ENCODE peak calls at places on chromosomes 11 and 22, in six cellular contexts. F is left ventricle myocardium inferior, J is choroid plexus epithelial cell, Z is MM.1S, D is A673, W is AG04449. X is an unnamed sample.

GRCh38 chr11:122789916-122790315 is 48.4 kb upstream of the CRTAM start:
- DNase-seq in D (no peak), J (no peak), Z (no peak), F (no peak), W (no peak), X (no peak)

GRCh38 chr22:43745783-43746356 is 66.2 kb downstream of the EFCAB6 start:
- DNase-seq in J (no peak), D (peak), Z (no peak), W (no peak), F (no peak), X (no peak)

GRCh38 chr11:57460017-57460755 is at the start of gene RTN4RL2:
- DNase-seq in Z (no peak), F (peak), W (no peak), J (peak), D (peak), X (no peak)

GRCh38 chr22:30425616-30426394 is at the start of gene MTFP1:
- DNase-seq in Z (peak), W (no peak), D (peak), F (peak), J (peak), X (no peak)

GRCh38 chr22:42462016-42462415 is 29.8 kb upstream of the NFAM1 start:
- DNase-seq in D (no peak), F (no peak), J (no peak), W (no peak), Z (no peak), X (no peak)

GRCh38 chr11:28835790-28836189 is 727.6 kb downstream of the METTL15 start:
- DNase-seq in D (peak), J (peak), Z (no peak), W (no peak), F (no peak), X (no peak)

GRCh38 chr11:96241351-96241841 is 101.6 kb downstream of the MAML2 start:
- DNase-seq in D (peak), J (no peak), W (no peak), Z (no peak), F (no peak), X (no peak)

GRCh38 chr11:43987384-43988039 is 45.1 kb downstream of the C11orf96 start:
- DNase-seq in J (peak), W (peak), F (peak), D (no peak), Z (no peak), X (no peak)

GRCh38 chr11:638616-639323 is 1.7 kb downstream of the DRD4 start:
- DNase-seq in W (no peak), J (peak), D (peak), Z (no peak), F (no peak), X (no peak)

GRCh38 chr11:19931141-19931767 is 218.6 kb downstream of the NAV2 start:
- DNase-seq in D (peak), Z (no peak), J (no peak), F (no peak), W (no peak), X (peak)

GRCh38 chr22:40218152-40218551 is 40.4 kb downstream of the TNRC6B start:
- DNase-seq in J (no peak), F (no peak), W (no peak), Z (no peak), D (no peak), X (no peak)

GRCh38 chr22:40224702-40225101 is 47.0 kb downstream of the TNRC6B start:
- DNase-seq in D (no peak), W (no peak), F (no peak), Z (no peak), J (no peak), X (no peak)

GRCh38 chr22:40221055-40221414 is 43.3 kb downstream of the TNRC6B start:
- DNase-seq in W (no peak), F (no peak), J (no peak), D (no peak), Z (no peak), X (no peak)

GRCh38 chr22:40218723-40219294 is 41.1 kb downstream of the TNRC6B start:
- DNase-seq in J (no peak), D (no peak), W (no peak), Z (no peak), F (no peak), X (no peak)

DNA sequence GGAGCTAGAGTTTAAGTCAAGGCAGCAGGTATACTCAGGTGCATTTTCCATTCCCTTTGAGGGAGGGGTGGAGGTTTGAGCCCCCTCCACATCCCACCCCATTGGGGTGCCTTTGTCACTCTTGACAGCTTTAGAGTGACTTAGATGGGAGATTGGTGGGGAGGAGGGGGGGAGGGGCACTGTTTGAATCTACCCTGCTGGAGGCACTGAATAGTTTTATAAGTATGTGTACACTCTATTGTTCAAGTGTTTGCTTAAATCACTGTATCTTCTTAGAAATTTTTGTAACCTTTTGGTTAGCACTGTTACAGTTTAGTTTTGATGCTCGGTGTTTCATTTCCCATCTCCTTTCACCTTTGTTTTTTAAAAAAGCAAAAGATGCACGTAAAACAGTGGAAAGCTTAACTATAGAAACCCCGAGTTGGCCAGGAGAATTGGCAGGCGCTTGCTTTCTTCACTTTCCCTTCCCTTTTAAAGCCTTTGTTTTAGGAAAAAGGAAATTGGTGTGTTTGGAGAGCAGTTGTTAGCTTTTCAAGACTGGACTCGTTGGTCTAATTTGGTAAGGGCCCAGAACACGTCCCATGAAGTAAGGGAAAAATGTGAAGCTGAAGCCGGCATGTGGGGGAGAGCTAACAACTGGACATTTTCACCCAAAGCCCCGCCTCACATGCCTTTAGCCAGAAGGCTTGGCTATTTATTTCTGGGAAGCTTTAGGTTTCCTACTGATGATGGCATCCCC is 42.8 kb downstream of the TNRC6B start:
- DNase-seq in Z (no peak), F (no peak), W (no peak), D (no peak), J (no peak), X (no peak)
- H3K4me3 ChIP-seq in Z (no peak), F (peak), W (no peak), D (no peak), J (no peak), X (no peak)

GRCh38 chr11:124194696-124195418 is 11.7 kb downstream of the OR10D3 start:
- DNase-seq in W (no peak), J (peak), F (no peak), D (peak), Z (peak), X (peak)
- TF ChIP-seq CTCF in W (peak), J (peak), F (peak), D (peak), Z (peak), X (peak)

DNA sequence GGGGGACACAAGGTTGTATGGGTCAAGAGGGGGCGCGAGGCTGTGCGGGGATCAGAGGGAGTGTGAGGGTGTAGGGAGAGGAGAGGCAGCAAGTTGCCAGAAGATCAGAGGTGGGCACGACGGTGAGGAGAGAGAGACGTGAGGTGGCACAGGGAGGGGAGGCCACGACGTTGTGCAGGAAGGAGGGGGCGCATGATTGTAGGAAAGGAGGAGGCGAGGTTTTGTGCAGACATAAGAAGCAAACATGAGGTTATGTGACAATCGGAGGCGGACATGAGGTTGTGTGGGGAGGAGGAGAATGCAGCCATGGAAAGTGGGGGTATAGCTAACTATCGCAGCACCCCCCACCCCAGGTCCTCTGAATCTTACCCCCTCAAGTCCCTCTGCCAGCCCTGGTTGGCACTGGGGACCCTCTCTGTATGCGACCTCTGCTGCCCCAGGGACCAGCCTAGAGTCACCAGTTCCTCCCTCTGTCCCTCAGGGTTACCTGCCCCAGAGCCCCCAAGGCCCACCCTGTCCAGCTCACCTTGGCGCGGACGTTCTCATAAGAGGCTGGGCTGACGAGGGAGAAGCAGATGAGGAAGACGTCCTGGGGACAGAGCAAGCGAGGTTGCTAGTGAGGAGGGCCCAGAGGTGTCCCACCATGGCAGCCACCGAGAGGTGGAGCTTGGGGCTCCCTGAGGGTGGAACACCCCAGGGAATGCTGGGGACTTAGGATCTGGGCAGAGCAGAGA is 12.5 kb downstream of the RAC2 start:
- DNase-seq in J (no peak), F (no peak), D (no peak), W (no peak), Z (no peak), X (no peak)
- H3K4me3 ChIP-seq in J (no peak), F (no peak), D (no peak), W (no peak), Z (peak), X (no peak)

GRCh38 chr11:100956321-100956720 is 173.3 kb downstream of the PGR start:
- DNase-seq in D (no peak), Z (no peak), W (no peak), F (no peak), J (no peak), X (no peak)
- TF ChIP-seq CTCF in D (no peak), Z (no peak), W (no peak), F (no peak), J (no peak), X (no peak)